ENCODE peak calls at places on chromosomes 12 and 14, in five cellular contexts. S is fibroblast of lung, P is LoVo, U is PC-9, I is left lobe of liver. V is an unnamed sample.
A peak's percentile ranks its signal among the peaks of the same experiment; 100 is the strongest.

GRCh38 chr14:98580131-98580678 is 691.8 kb downstream of the BCL11B start:
- DNase-seq in U (no peak), I (no peak), S (peak; percentile 23), P (peak; percentile 1), V (no peak)

GRCh38 chr12:54587315-54587821 is 1.1 kb downstream of the PPP1R1A start:
- DNase-seq in I (peak; percentile 92), P (no peak), S (no peak), U (no peak), V (no peak)

GRCh38 chr14:100855256-100855930 is 29.5 kb downstream of the MEG3 start:
- DNase-seq in U (no peak), P (no peak), S (no peak), I (no peak), V (no peak)

GRCh38 chr14:105026789-105027563 is 6.1 kb upstream of the CDCA4 start:
- DNase-seq in U (no peak), P (no peak), S (peak; percentile 71), I (no peak), V (peak; percentile 60)

GRCh38 chr12:124816295-124816854 is 47.3 kb downstream of the SCARB1 start:
- DNase-seq in S (no peak), P (no peak), I (no peak), U (no peak), V (no peak)

GRCh38 chr14:52695481-52696091 is at the start of gene ERO1A:
- DNase-seq in S (peak; percentile 82), I (peak; percentile 93), P (peak; percentile 74), U (peak; percentile 85), V (peak; percentile 83)

GRCh38 chr14:88234442-88234841 is 88.6 kb downstream of the KCNK10 start:
- DNase-seq in U (no peak), S (no peak), I (no peak), P (no peak), V (no peak)

GRCh38 chr12:92199846-92200576 is 54.4 kb upstream of the BTG1 start:
- DNase-seq in U (no peak), I (no peak), S (no peak), P (no peak), V (peak; percentile 6)

GRCh38 chr12:53998900-53999236 is 1.1 kb upstream of the HOXC9 start:
- DNase-seq in P (no peak), S (no peak), U (no peak), I (no peak), V (no peak)

GRCh38 chr12:131061041-131061806 is 107.5 kb downstream of the ADGRD1 start:
- DNase-seq in U (no peak), P (no peak), S (no peak), I (peak; percentile 22), V (no peak)

GRCh38 chr12:101759396-101760047 is 20.3 kb upstream of the SYCP3 start:
- DNase-seq in I (no peak), S (peak; percentile 15), P (peak; percentile 63), U (no peak), V (peak; percentile 35)

GRCh38 chr14:62144863-62145262 is 382.6 kb downstream of the SNAPC1 start:
- DNase-seq in S (peak; percentile 9), U (no peak), P (no peak), I (no peak), V (no peak)

GRCh38 chr12:121893901-121894540 is 5.4 kb downstream of the PSMD9 start:
- DNase-seq in U (peak; percentile 34), S (peak; percentile 67), I (no peak), P (peak; percentile 53), V (peak; percentile 77)

GRCh38 chr12:15669256-15669948 is 119.8 kb downstream of the EPS8 start:
- DNase-seq in U (no peak), S (peak; percentile 53), P (no peak), I (no peak), V (peak; percentile 72)

GRCh38 chr12:27807063-27807703 is 27.1 kb upstream of the MANSC4 start:
- DNase-seq in S (no peak), P (no peak), U (no peak), I (no peak), V (no peak)

GRCh38 chr12:98893126-98893525 is 248.0 kb downstream of the APAF1 start:
- DNase-seq in S (no peak), P (no peak), I (no peak), U (no peak), V (no peak)

GRCh38 chr12:71686658-71687025 is 760 bp downstream of the TMEM19 start:
- DNase-seq in I (no peak), S (no peak), U (no peak), P (no peak), V (peak; percentile 19)

GRCh38 chr12:49370539-49370938 is 3.3 kb downstream of the SPATS2 start:
- DNase-seq in I (peak; percentile 31), S (no peak), U (no peak), P (no peak), V (no peak)

GRCh38 chr12:120965534-120966091 is 12.7 kb upstream of the HNF1A start:
- DNase-seq in P (no peak), U (peak; percentile 16), I (no peak), S (no peak), V (no peak)

GRCh38 chr12:46977976-46978375 is 101.4 kb upstream of the PCED1B start:
- DNase-seq in S (peak; percentile 22), P (no peak), U (no peak), I (no peak), V (no peak)

GRCh38 chr12:97650242-97650641 is 187.6 kb downstream of the RMST start:
- DNase-seq in P (no peak), U (no peak), S (peak; percentile 78), I (no peak), V (no peak)

GRCh38 chr14:101010293-101010692 is 106.8 kb upstream of the RTL1 start:
- DNase-seq in P (no peak), S (no peak), I (no peak), U (no peak), V (no peak)

GRCh38 chr14:96363751-96364336 is 518 bp downstream of the GSKIP start:
- DNase-seq in P (peak; percentile 55), I (peak; percentile 63), S (peak; percentile 57), U (peak; percentile 10), V (peak; percentile 31)

GRCh38 chr12:59657266-59657665 is 61.4 kb downstream of the SLC16A7 start:
- DNase-seq in I (no peak), S (peak; percentile 83), P (no peak), U (no peak), V (peak; percentile 53)

GRCh38 chr12:46470975-46471374 is 98.4 kb upstream of the SLC38A2 start:
- DNase-seq in I (no peak), P (no peak), S (peak; percentile 21), U (no peak), V (peak; percentile 67)

GRCh38 chr12:114918535-114919233 is 234.7 kb upstream of the TBX3 start:
- DNase-seq in P (peak; percentile 84), S (peak; percentile 62), U (no peak), I (no peak), V (peak; percentile 72)

GRCh38 chr12:89768586-89769482 is 60.2 kb upstream of the ATP2B1 start:
- DNase-seq in U (peak; percentile 66), S (peak; percentile 89), P (peak; percentile 87), I (no peak), V (peak; percentile 98)

GRCh38 chr14:102565331-102565887 is 27.0 kb upstream of the RCOR1 start:
- DNase-seq in I (no peak), P (no peak), U (no peak), S (no peak), V (no peak)

GRCh38 chr14:105854600-105855245 is 328.3 kb downstream of the TMEM121 start:
- DNase-seq in I (no peak), P (no peak), S (no peak), U (no peak), V (no peak)

GRCh38 chr14:100559455-100559854 is 27.8 kb downstream of the BEGAIN start:
- DNase-seq in U (no peak), I (no peak), S (no peak), P (no peak), V (no peak)

GRCh38 chr14:50714452-50715073 is 46.5 kb upstream of the SAV1 start:
- DNase-seq in S (peak; percentile 27), P (peak; percentile 40), I (no peak), U (no peak), V (peak; percentile 38)

GRCh38 chr12:92715625-92716024 is 12.8 kb downstream of the PLEKHG7 start:
- DNase-seq in S (no peak), I (no peak), U (no peak), P (no peak), V (no peak)

GRCh38 chr14:50342211-50343080 is 30.3 kb downstream of the DMAC2L start:
- DNase-seq in P (peak; percentile 61), I (peak; percentile 77), S (peak; percentile 83), U (peak; percentile 21), V (peak; percentile 71)